ENCODE peak calls at places on chromosome 16, in four cellular contexts. One of them, this sample, is unnamed.

GRCh38 chr16:56357291-56357764 is 68.0 kb downstream of the AMFR start:
- DNase-seq in neuronal stem cell: no peak
- DNase-seq in mesenchymal stem cell: peak; percentile 73
- DNase-seq in H1: no peak
- DNase-seq in this sample: peak; percentile 42

GRCh38 chr16:89565256-89565505 is 4.7 kb downstream of the RPL13 start:
- DNase-seq in neuronal stem cell: no peak
- DNase-seq in mesenchymal stem cell: no peak
- DNase-seq in H1: no peak
- DNase-seq in this sample: no peak

GRCh38 chr16:11497851-11498289 is 88.8 kb downstream of the LITAF start:
- DNase-seq in neuronal stem cell: no peak
- DNase-seq in mesenchymal stem cell: peak; percentile 87
- DNase-seq in H1: no peak
- DNase-seq in this sample: no peak

GRCh38 chr16:22886908-22887307 is 72.9 kb downstream of the HS3ST2 start:
- DNase-seq in H1: no peak
- DNase-seq in mesenchymal stem cell: no peak
- DNase-seq in neuronal stem cell: no peak
- DNase-seq in this sample: no peak

GRCh38 chr16:1785846-1786170 is 3.0 kb downstream of the NUBP2 start:
- DNase-seq in neuronal stem cell: no peak
- DNase-seq in H1: no peak
- DNase-seq in mesenchymal stem cell: no peak
- DNase-seq in this sample: no peak

GRCh38 chr16:68737730-68738590 is 868 bp downstream of the CDH1 start:
- DNase-seq in mesenchymal stem cell: no peak
- DNase-seq in H1: no peak
- DNase-seq in neuronal stem cell: no peak
- DNase-seq in this sample: no peak

GRCh38 chr16:19289805-19290490 is 4.4 kb downstream of the CLEC19A start:
- DNase-seq in neuronal stem cell: peak; percentile 89
- DNase-seq in H1: no peak
- DNase-seq in mesenchymal stem cell: no peak
- DNase-seq in this sample: peak; percentile 54

GRCh38 chr16:8920676-8921625 is 38.8 kb downstream of the LITAFD start:
- DNase-seq in neuronal stem cell: no peak
- DNase-seq in mesenchymal stem cell: no peak
- DNase-seq in H1: no peak
- DNase-seq in this sample: no peak

GRCh38 chr16:68936729-68937631 is 93.6 kb downstream of the TANGO6 start:
- DNase-seq in H1: no peak
- DNase-seq in neuronal stem cell: no peak
- DNase-seq in mesenchymal stem cell: peak; percentile 6
- DNase-seq in this sample: no peak

GRCh38 chr16:10827691-10828341 is 9.2 kb upstream of the TVP23A start:
- DNase-seq in mesenchymal stem cell: no peak
- DNase-seq in H1: no peak
- DNase-seq in neuronal stem cell: no peak
- DNase-seq in this sample: no peak

GRCh38 chr16:70380205-70380918 is 33.7 kb downstream of the DDX19A start:
- DNase-seq in neuronal stem cell: peak; percentile 47
- DNase-seq in H1: no peak
- DNase-seq in mesenchymal stem cell: peak; percentile 85
- DNase-seq in this sample: peak; percentile 66

GRCh38 chr16:88088161-88088581 is 136.9 kb downstream of the BANP start:
- DNase-seq in neuronal stem cell: no peak
- DNase-seq in mesenchymal stem cell: no peak
- DNase-seq in H1: no peak
- DNase-seq in this sample: no peak

GRCh38 chr16:988465-989353 is 7.1 kb downstream of the SOX8 start:
- DNase-seq in neuronal stem cell: no peak
- DNase-seq in H1: no peak
- DNase-seq in mesenchymal stem cell: no peak
- DNase-seq in this sample: no peak

GRCh38 chr16:19691161-19691850 is 26.7 kb downstream of the KNOP1 start:
- DNase-seq in mesenchymal stem cell: peak; percentile 38
- DNase-seq in H1: no peak
- DNase-seq in neuronal stem cell: no peak
- DNase-seq in this sample: no peak

GRCh38 chr16:57530104-57530522 is 6.3 kb downstream of the CCDC102A start:
- DNase-seq in neuronal stem cell: no peak
- DNase-seq in H1: no peak
- DNase-seq in mesenchymal stem cell: peak; percentile 74
- DNase-seq in this sample: peak; percentile 51

GRCh38 chr16:16096161-16096857 is 127.0 kb downstream of the ABCC6 start:
- DNase-seq in neuronal stem cell: no peak
- DNase-seq in mesenchymal stem cell: peak; percentile 33
- DNase-seq in H1: no peak
- DNase-seq in this sample: no peak

GRCh38 chr16:84378567-84378966 is 10.2 kb downstream of the ATP2C2 start:
- DNase-seq in mesenchymal stem cell: no peak
- DNase-seq in H1: no peak
- DNase-seq in neuronal stem cell: no peak
- DNase-seq in this sample: no peak

GRCh38 chr16:65832679-65833078 is 533.8 kb upstream of the CDH5 start:
- DNase-seq in mesenchymal stem cell: no peak
- DNase-seq in neuronal stem cell: no peak
- DNase-seq in H1: no peak
- DNase-seq in this sample: no peak

GRCh38 chr16:24838554-24839266 is 7.1 kb upstream of the SLC5A11 start:
- DNase-seq in neuronal stem cell: no peak
- DNase-seq in mesenchymal stem cell: peak; percentile 54
- DNase-seq in H1: no peak
- DNase-seq in this sample: no peak

GRCh38 chr16:65285128-65286120 is 163.6 kb upstream of the CDH11 start:
- DNase-seq in neuronal stem cell: no peak
- DNase-seq in H1: no peak
- DNase-seq in mesenchymal stem cell: peak; percentile 48
- DNase-seq in this sample: no peak

GRCh38 chr16:4082474-4083044 is 33.7 kb downstream of the ADCY9 start:
- DNase-seq in mesenchymal stem cell: no peak
- DNase-seq in neuronal stem cell: no peak
- DNase-seq in H1: no peak
- DNase-seq in this sample: no peak

GRCh38 chr16:76235426-76235825 is 41.8 kb upstream of the CNTNAP4 start:
- DNase-seq in H1: no peak
- DNase-seq in mesenchymal stem cell: no peak
- DNase-seq in neuronal stem cell: no peak
- DNase-seq in this sample: no peak

GRCh38 chr16:88315543-88316105 is 67.1 kb upstream of the ZNF469 start:
- DNase-seq in H1: no peak
- DNase-seq in mesenchymal stem cell: peak; percentile 77
- DNase-seq in neuronal stem cell: no peak
- DNase-seq in this sample: no peak

GRCh38 chr16:22721497-22722100 is 92.4 kb upstream of the HS3ST2 start:
- DNase-seq in mesenchymal stem cell: no peak
- DNase-seq in neuronal stem cell: no peak
- DNase-seq in H1: no peak
- DNase-seq in this sample: no peak

GRCh38 chr16:85544668-85545067 is 68.5 kb upstream of the GSE1 start:
- DNase-seq in H1: no peak
- DNase-seq in mesenchymal stem cell: no peak
- DNase-seq in neuronal stem cell: no peak
- DNase-seq in this sample: no peak
- H3K18ac ChIP-seq in H1: no peak overlapping the region
- H3K18ac ChIP-seq in mesenchymal stem cell: no peak overlapping the region
- H3K18ac ChIP-seq in neuronal stem cell: peak overlapping the region; percentile 62
- H3K18ac ChIP-seq in this sample: no peak overlapping the region

GRCh38 chr16:86217001-86217890 is 293.1 kb upstream of the FOXF1 start:
- DNase-seq in neuronal stem cell: no peak
- DNase-seq in H1: no peak
- DNase-seq in mesenchymal stem cell: no peak
- DNase-seq in this sample: no peak

GRCh38 chr16:86214326-86215232 is 295.7 kb upstream of the FOXF1 start:
- DNase-seq in neuronal stem cell: no peak
- DNase-seq in mesenchymal stem cell: no peak
- DNase-seq in H1: no peak
- DNase-seq in this sample: no peak

GRCh38 chr16:86215233-86215978 is 294.9 kb upstream of the FOXF1 start:
- DNase-seq in H1: no peak
- DNase-seq in neuronal stem cell: no peak
- DNase-seq in mesenchymal stem cell: peak; percentile 46
- DNase-seq in this sample: no peak

GRCh38 chr16:86216591-86216990 is 293.7 kb upstream of the FOXF1 start:
- DNase-seq in mesenchymal stem cell: no peak
- DNase-seq in neuronal stem cell: no peak
- DNase-seq in H1: no peak
- DNase-seq in this sample: no peak

GRCh38 chr16:86215979-86216585 is 294.2 kb upstream of the FOXF1 start:
- DNase-seq in neuronal stem cell: no peak
- DNase-seq in H1: no peak
- DNase-seq in mesenchymal stem cell: no peak
- DNase-seq in this sample: no peak
- H2BK15ac ChIP-seq in neuronal stem cell: no peak overlapping the region
- H2BK15ac ChIP-seq in H1: no peak overlapping the region
- H2BK15ac ChIP-seq in mesenchymal stem cell: peak overlapping the region; percentile 34
- H2BK15ac ChIP-seq in this sample: no peak overlapping the region

DNA sequence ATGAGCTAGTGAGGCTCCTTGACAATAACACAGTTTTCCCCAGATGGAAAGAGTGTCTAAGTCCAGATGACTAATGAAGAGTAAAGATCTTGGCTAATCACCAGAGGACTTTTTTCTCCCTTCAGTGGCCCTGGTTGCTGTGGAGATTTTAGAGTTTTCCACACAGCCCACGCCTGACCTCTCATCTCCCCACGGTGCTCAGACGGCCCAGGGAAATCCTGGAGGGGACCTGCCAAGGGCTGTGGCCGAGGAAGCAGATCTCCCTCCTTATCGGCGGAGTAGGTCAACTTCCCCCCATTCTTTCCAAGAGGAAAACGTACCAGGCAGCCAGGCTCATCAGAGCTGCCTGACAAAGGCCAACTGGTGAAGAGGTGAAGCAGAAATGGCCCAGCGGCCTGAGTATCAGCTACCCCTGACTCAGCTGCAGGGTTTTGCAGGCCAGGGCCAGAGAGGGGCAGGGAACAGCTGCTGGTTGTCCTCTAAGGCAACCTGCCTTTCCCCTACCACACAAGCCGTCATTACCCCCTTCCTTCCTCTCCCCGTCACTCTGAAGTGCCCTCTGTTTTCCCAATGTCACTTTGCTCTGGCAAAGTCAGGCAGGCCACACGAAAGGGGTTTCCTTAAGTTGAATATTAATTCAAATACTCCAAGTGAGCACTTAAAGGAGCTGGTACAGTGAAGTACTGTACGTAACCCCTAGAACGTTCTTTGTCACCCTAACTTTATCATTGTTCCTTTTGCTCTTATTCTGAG is 140.2 kb upstream of the ADAMTS18 start:
- DNase-seq in neuronal stem cell: no peak
- DNase-seq in mesenchymal stem cell: peak; percentile 55
- DNase-seq in H1: no peak
- DNase-seq in this sample: no peak
- H2BK12ac ChIP-seq in neuronal stem cell: no peak overlapping the region
- H2BK12ac ChIP-seq in mesenchymal stem cell: peak overlapping the region; percentile 54
- H2BK12ac ChIP-seq in H1: no peak overlapping the region
- H2BK12ac ChIP-seq in this sample: no peak overlapping the region

GRCh38 chr16:13100970-13101369 is 199.6 kb downstream of the SHISA9 start:
- DNase-seq in mesenchymal stem cell: no peak
- DNase-seq in neuronal stem cell: no peak
- DNase-seq in H1: no peak
- DNase-seq in this sample: no peak
- H3K18ac ChIP-seq in mesenchymal stem cell: no peak overlapping the region
- H3K18ac ChIP-seq in neuronal stem cell: no peak overlapping the region
- H3K18ac ChIP-seq in H1: no peak overlapping the region
- H3K18ac ChIP-seq in this sample: no peak overlapping the region

DNA sequence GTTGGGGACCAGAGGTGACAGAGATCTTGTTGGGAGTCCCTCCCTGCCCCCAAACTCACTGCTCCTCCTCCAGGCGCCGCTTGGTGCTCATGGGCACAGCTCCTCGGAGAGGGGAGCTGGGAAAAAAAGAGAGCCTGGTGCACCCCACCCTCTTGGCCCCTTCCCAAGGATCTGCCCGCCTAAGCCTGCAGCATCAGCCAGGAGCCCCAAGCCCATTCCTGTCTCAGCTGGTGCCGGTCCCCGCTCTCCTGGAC is 400 bp downstream of the HCFC1R1 start:
- DNase-seq in H1: no peak
- DNase-seq in mesenchymal stem cell: no peak
- DNase-seq in neuronal stem cell: no peak
- DNase-seq in this sample: no peak
- H2BK15ac ChIP-seq in H1: peak overlapping the region; percentile 61
- H2BK15ac ChIP-seq in mesenchymal stem cell: no peak overlapping the region
- H2BK15ac ChIP-seq in neuronal stem cell: peak overlapping the region; percentile 97
- H2BK15ac ChIP-seq in this sample: no peak overlapping the region

DNA sequence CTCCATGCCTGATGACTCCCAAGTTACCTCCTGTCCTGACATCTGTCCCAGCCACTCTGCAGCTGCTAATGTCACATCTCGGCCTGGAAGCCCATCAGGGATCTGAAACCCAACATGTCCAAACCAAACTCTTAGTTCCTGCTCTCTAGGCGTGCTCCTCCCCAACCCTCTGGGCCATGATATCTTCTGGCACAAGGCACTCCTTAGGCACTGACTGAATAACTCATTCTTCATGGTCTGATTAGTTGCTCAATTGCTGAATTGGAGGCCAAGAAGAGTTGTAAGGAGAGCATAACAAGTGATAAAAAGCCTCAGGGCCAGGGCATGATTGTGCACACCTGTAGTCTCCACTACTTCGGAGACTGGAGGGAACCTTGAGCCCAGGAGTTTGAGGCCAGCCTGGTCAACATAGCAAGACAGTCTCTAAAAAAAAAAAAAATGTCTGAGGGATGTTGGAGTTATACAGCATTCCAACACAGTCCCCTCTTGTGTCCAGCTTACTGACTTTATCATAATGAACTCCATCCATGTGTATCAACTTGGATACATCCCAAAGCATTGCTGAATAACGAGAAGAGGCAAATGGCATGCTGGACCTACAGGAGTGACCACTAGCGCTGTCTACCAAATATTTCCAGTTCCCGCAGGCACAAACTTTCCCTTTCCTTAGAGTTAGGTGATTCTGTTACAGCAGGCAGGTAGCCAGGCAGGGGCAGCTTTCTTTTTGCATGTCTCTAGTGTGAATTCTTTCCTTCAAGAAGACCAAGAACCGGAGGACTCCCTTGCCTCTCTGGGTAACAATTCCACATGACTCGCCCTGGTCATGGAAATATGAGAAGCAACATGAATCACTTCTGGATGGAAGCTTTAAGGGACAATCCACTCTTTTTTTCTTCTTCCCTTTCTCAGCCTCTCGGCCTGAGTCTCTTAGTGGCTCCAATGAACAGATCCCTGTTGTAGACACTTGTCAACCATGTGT is 18.1 kb upstream of the SHCBP1 start:
- DNase-seq in H1: no peak
- DNase-seq in mesenchymal stem cell: peak; percentile 22
- DNase-seq in neuronal stem cell: no peak
- DNase-seq in this sample: no peak
- H2BK12ac ChIP-seq in H1: no peak overlapping the region
- H2BK12ac ChIP-seq in mesenchymal stem cell: no peak overlapping the region
- H2BK12ac ChIP-seq in neuronal stem cell: no peak overlapping the region
- H2BK12ac ChIP-seq in this sample: no peak overlapping the region

This sample was measured in H9.